ENCODE peak calls at places on chromosomes 1 and 21, in six cellular contexts. Y is OCI-LY7, A is WERI-Rb-1, E is left ventricle myocardium inferior, M is PC-3, C is fibroblast of lung. X is an unnamed sample. For H3K36me3, the result is how much of the 10 kb centered on the place peaks cover.

GRCh38 chr1:44835738-44836675 is 7.0 kb downstream of the PTCH2 start:
- DNase-seq in E (peak), A (peak), C (peak), M (peak), Y (peak), X (peak)

GRCh38 chr1:241838831-241839365 is 9.1 kb upstream of the EXO1 start:
- DNase-seq in M (peak), C (no peak), Y (no peak), E (no peak), A (no peak), X (no peak)

GRCh38 chr1:31624354-31625179 is 7.1 kb downstream of the HCRTR1 start:
- DNase-seq in M (no peak), E (no peak), C (no peak), Y (peak), A (no peak), X (no peak)

GRCh38 chr1:20151906-20152598 is 12.9 kb downstream of the PLA2G2F start:
- DNase-seq in M (peak), C (peak), Y (peak), E (peak), A (peak), X (peak)

GRCh38 chr1:153526132-153526543 is 9.7 kb downstream of the S100A6 start:
- DNase-seq in Y (no peak), M (no peak), A (no peak), E (no peak), C (no peak), X (no peak)

GRCh38 chr1:150010388-150011115 is at the start of gene OTUD7B:
- DNase-seq in C (peak), M (peak), A (peak), Y (peak), E (peak), X (peak)

GRCh38 chr1:150148834-150149489 is 754 bp upstream of the PLEKHO1 start:
- DNase-seq in E (no peak), A (peak), M (no peak), C (no peak), Y (no peak), X (no peak)

GRCh38 chr1:199691540-199691939 is 336.0 kb upstream of the NR5A2 start:
- DNase-seq in A (no peak), Y (no peak), M (peak), C (peak), E (no peak), X (no peak)

GRCh38 chr1:201708085-201708512 is 120.9 kb upstream of the IPO9 start:
- DNase-seq in A (no peak), M (no peak), Y (no peak), E (no peak), C (peak), X (no peak)

GRCh38 chr1:216140650-216141547 is 282.3 kb downstream of the USH2A start:
- DNase-seq in Y (no peak), E (no peak), C (peak), M (no peak), A (no peak), X (no peak)

GRCh38 chr21:16770279-16770678 is 742.6 kb upstream of the CXADR start:
- DNase-seq in M (no peak), Y (no peak), E (no peak), C (no peak), A (no peak), X (no peak)

GRCh38 chr1:21924503-21925005 is 12.6 kb downstream of the HSPG2 start:
- DNase-seq in Y (no peak), M (no peak), C (no peak), A (no peak), E (no peak), X (no peak)

GRCh38 chr1:204991342-204991844 is 51.6 kb upstream of the CNTN2 start:
- DNase-seq in A (peak), Y (no peak), M (no peak), C (no peak), E (no peak), X (no peak)

GRCh38 chr1:96845464-96845863 is 123.9 kb downstream of the PTBP2 start:
- DNase-seq in A (peak), C (no peak), E (no peak), Y (peak), M (peak), X (no peak)

GRCh38 chr1:150056407-150056806 is 11.2 kb upstream of the VPS45 start:
- DNase-seq in E (no peak), Y (no peak), C (no peak), A (no peak), M (no peak), X (no peak)

GRCh38 chr1:97138515-97139032 is 417.0 kb downstream of the PTBP2 start:
- DNase-seq in E (no peak), C (no peak), Y (no peak), A (peak), M (no peak), X (no peak)

GRCh38 chr1:162654915-162655620 is 22.8 kb downstream of the DDR2 start:
- DNase-seq in Y (no peak), M (no peak), C (no peak), A (no peak), E (no peak), X (no peak)

GRCh38 chr1:207454046-207454964 is at the start of gene CR2:
- DNase-seq in M (no peak), C (no peak), E (peak), Y (peak), A (peak), X (peak)

GRCh38 chr1:157834430-157834829 is 7.2 kb downstream of the CD5L start:
- DNase-seq in E (no peak), M (no peak), Y (no peak), C (no peak), A (no peak), X (no peak)

GRCh38 chr1:161082483-161082882 is 6.9 kb downstream of the NECTIN4 start:
- DNase-seq in M (peak), Y (no peak), A (no peak), E (no peak), C (no peak), X (no peak)

GRCh38 chr1:248814351-248814750 is 11.4 kb downstream of the SH3BP5L start:
- DNase-seq in C (no peak), E (no peak), M (no peak), A (no peak), Y (no peak), X (no peak)

GRCh38 chr1:248817065-248817464 is 8.7 kb downstream of the SH3BP5L start:
- DNase-seq in M (no peak), E (no peak), Y (no peak), A (no peak), C (no peak), X (no peak)

GRCh38 chr1:248815407-248816034 is 10.2 kb downstream of the SH3BP5L start:
- DNase-seq in A (no peak), E (no peak), C (no peak), M (no peak), Y (no peak), X (no peak)

GRCh38 chr1:248818505-248819374 is 7.0 kb downstream of the SH3BP5L start:
- DNase-seq in E (no peak), C (no peak), Y (no peak), M (no peak), A (no peak), X (no peak)

DNA sequence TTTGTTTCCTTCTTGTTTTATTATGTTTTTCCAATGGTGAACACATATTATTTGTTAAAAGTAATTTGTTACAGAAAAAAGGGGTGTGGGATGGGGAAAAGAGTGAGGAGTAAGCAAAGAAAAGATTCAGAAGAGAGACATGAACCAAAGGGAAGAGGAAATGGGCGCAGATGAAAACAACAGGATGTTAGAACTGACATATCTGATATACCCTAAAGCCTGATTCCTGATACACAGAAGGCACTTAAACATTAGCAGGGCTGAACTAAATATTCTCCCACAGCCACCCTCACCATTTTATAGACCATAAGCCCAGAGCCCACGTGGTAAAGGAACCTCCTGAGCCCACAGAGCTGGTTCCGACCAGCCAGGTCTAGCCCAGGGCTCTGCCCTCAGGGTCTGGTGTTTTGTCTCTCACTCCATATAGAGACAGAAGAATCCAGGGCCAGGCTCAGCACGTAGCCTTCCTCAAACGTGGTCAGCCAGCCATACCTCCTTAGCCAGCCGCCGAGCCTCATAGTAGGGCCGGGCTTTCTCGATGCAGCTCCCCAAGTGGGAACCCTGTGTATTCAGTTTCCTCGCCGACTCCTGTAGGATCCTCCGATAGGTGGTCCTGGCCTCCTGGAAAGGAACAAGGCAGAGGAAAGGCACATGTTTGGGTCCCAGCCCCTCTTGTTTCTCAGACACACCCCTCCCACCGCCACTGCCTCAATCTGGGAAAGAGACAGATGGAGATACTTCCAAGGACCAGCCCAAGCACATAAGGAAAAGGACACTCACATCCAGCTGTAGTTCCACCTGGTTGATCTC is 9.5 kb downstream of the SH3BP5L start:
- DNase-seq in E (no peak), C (no peak), A (no peak), Y (no peak), M (no peak), X (no peak)
- H3K36me3 ChIP-seq in E (half or more), C (under half), A (half or more), Y (under half), M (half or more), X (under half)

DNA sequence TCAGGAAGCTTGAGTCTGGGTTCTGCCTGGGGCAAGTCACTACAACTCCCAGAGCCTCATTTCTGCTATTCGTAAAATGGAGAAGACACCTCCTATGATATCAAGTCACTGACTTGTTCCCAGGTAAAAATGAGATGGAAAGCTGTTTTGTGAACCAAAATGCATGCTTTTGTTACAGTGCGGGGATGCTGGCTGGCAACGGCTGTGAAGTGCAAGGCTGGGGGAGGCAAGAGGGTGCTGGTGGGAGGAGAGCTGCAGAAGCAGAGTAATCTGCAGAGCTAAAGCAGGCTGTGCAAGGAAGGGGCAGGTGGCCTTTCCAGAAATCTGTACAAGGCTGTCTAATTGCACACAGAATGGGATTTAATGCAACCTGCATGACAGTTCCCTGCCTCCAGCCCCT is 150.9 kb downstream of the CNIH3 start:
- DNase-seq in M (no peak), C (no peak), Y (no peak), A (peak), E (no peak), X (no peak)
- H3K36me3 ChIP-seq in M (under half), C (under half), Y (under half), A (under half), E (under half), X (under half)

GRCh38 chr1:58765016-58765415 is 18.8 kb downstream of the JUN start:
- DNase-seq in C (no peak), M (peak), A (no peak), Y (no peak), E (no peak), X (no peak)
- H3K36me3 ChIP-seq in C (under half), M (under half), A (under half), Y (under half), E (under half), X (under half)

GRCh38 chr1:230679854-230680253 is 34.1 kb downstream of the AGT start:
- DNase-seq in C (peak), Y (no peak), E (no peak), A (no peak), M (no peak), X (no peak)
- H3K36me3 ChIP-seq in C (under half), Y (half or more), E (half or more), A (half or more), M (half or more), X (under half)

GRCh38 chr1:6635161-6635909 is 10.7 kb downstream of the THAP3 start:
- DNase-seq in C (no peak), E (no peak), Y (no peak), M (no peak), A (no peak), X (no peak)

GRCh38 chr1:6635910-6636760 is 11.5 kb downstream of the THAP3 start:
- DNase-seq in A (no peak), E (no peak), Y (no peak), C (no peak), M (no peak), X (no peak)

GRCh38 chr1:6634278-6635052 is 9.8 kb downstream of the THAP3 start:
- DNase-seq in Y (peak), C (peak), M (peak), E (peak), A (peak), X (no peak)

GRCh38 chr1:6637770-6638169 is 13.1 kb downstream of the THAP3 start:
- DNase-seq in M (no peak), A (no peak), Y (no peak), E (no peak), C (no peak), X (no peak)

DNA sequence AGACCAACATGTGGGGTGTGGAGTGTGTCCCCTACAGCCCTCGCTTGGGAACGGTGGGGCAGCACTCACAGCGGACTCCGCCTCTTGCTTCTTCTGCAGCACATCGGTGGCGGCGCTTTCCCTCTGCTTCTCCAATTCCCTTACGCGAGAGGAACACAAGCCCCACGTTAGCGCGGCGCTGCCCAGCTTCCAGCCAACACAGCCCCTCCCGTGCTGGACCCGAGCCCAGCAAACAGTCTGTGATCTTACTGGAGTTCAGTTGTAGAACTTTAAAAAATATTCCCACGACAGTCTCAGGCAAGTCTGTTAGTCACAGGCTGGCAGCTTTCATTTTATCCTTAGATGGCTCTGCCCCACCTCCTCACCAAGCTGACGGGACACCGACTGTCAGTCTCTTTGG is 13.6 kb downstream of the THAP3 start:
- DNase-seq in Y (no peak), E (peak), M (no peak), C (peak), A (no peak), X (no peak)
- H3K36me3 ChIP-seq in Y (half or more), E (half or more), M (half or more), C (under half), A (half or more), X (under half)

GRCh38 chr1:179889619-179890018 is 7.5 kb downstream of the TOR1AIP1 start:
- DNase-seq in M (no peak), Y (no peak), E (no peak), A (no peak), C (no peak), X (no peak)
- H3K36me3 ChIP-seq in M (under half), Y (under half), E (half or more), A (half or more), C (under half), X (under half)

DNA sequence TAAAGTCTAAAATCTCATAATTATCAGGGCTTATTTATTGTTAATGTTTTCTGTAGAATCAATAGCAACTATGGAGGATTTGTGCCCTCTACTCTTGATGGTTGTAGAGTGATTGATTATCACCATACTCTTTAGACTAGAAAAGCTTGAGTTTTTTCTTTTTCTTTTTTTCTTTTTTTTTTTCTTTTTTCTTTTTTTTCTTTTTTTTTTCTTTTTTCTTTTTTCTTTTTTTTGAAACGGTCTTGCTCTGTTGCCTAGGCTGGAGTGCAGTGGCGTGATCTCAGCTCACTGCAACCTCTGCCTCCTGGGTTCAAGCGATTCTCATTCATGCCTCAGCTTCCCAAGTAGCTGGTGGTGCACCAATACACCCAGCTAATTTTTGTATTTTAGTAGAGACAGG is 29.7 kb downstream of the TOR1AIP1 start:
- DNase-seq in M (no peak), Y (no peak), C (no peak), E (no peak), A (no peak), X (no peak)
- H3K36me3 ChIP-seq in M (under half), Y (under half), C (under half), E (half or more), A (half or more), X (half or more)

GRCh38 chr1:112629256-112629655 is 9.6 kb downstream of the CAPZA1 start:
- DNase-seq in C (no peak), Y (no peak), A (no peak), M (no peak), E (no peak), X (no peak)
- H3K36me3 ChIP-seq in C (under half), Y (half or more), A (under half), M (under half), E (under half), X (under half)

DNA sequence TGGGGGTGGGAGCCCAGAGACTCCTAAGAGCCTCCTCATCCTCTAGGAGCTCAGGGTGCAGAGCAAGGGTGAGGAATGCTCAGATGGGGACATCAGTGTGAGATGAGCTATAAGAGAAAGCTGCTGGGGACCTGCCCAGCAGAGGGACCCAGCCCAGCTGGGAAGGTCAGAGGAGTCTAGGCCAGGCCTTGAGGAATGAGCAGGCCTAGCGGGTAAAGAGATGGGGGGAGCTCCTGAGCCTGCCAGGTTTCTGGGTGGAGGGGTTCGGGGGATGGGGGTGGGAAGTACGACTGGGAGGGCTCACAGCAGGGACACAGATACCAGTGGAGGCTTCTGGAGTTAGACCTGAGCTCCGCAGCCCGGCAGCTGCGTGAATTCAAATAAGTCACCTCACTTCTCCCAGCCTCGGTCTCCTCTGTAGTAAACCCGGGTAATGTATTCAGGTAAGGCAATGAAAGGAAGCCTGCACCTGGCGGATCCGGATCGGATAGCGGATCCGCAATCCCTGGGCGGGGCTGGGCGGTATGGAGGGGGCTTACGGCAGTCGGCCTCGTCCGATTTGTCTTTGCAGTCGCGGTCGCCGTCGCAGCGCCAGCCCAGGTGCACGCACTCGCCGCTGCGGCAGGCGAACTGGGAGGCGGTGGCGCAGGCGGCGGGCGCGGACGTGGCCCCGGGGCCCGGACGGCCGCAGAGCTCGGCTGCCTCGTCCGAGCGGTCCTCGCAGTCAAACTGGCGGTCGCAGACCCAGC is 38.0 kb upstream of the MAGOH start:
- DNase-seq in E (no peak), A (no peak), Y (no peak), M (no peak), C (no peak), X (no peak)
- H3K36me3 ChIP-seq in E (under half), A (half or more), Y (half or more), M (under half), C (under half), X (under half)

X was measured in CD4-positive, alpha-beta memory T cell.